ENCODE peak calls at places on chromosomes 13 and 19, in ten cellular contexts. F is lower lobe of right lung, A is Peyer's patch, L is gastrocnemius medialis, C is tibial nerve, G is AG09309, S is pancreas, D is cardiac fibroblast, E is OCI-LY7, X is GM12865. P is an unnamed sample.

GRCh38 chr19:30556230-30556711 is 184.1 kb downstream of the ZNF536 start:
- DNase-seq in F (no peak), A (peak), L (no peak), C (no peak), G (no peak), S (no peak), D (no peak), E (no peak), X (no peak), P (no peak)

GRCh38 chr13:26584713-26585112 is 27.2 kb downstream of the WASF3 start:
- DNase-seq in F (no peak), A (no peak), L (no peak), C (no peak), G (peak), S (no peak), D (peak), E (no peak), X (no peak), P (no peak)

GRCh38 chr13:74966814-74967213 is 515.2 kb downstream of the TBC1D4 start:
- DNase-seq in F (no peak), A (no peak), L (no peak), C (no peak), G (no peak), S (no peak), D (peak), E (no peak), X (no peak), P (no peak)

GRCh38 chr19:38173324-38174041 is 50.5 kb downstream of the DPF1 start:
- DNase-seq in F (no peak), A (peak), L (peak), C (no peak), G (peak), S (peak), D (peak), E (no peak), X (no peak), P (no peak)

GRCh38 chr19:48859711-48860572 is 8.5 kb downstream of the PLEKHA4 start:
- DNase-seq in F (peak), A (no peak), L (no peak), C (no peak), G (no peak), S (peak), D (no peak), E (no peak), X (peak), P (no peak)

GRCh38 chr13:76425930-76426329 is 460.3 kb downstream of the KCTD12 start:
- DNase-seq in F (no peak), A (no peak), L (no peak), C (no peak), G (peak), S (no peak), D (peak), E (no peak), X (no peak), P (no peak)

GRCh38 chr19:55098716-55099556 is 18.5 kb downstream of the PPP1R12C start:
- DNase-seq in F (no peak), A (no peak), L (no peak), C (no peak), G (no peak), S (peak), D (no peak), E (no peak), X (no peak), P (no peak)

GRCh38 chr13:44734204-44734707 is 158.1 kb upstream of the TSC22D1 start:
- DNase-seq in F (peak), A (no peak), L (peak), C (no peak), G (no peak), S (peak), D (peak), E (no peak), X (no peak), P (no peak)

GRCh38 chr19:46623915-46624502 is 880 bp downstream of the PTGIR start:
- DNase-seq in F (no peak), A (no peak), L (no peak), C (no peak), G (no peak), S (no peak), D (no peak), E (no peak), X (no peak), P (no peak)

GRCh38 chr13:71799320-71799719 is 67.7 kb downstream of the DACH1 start:
- DNase-seq in F (no peak), A (no peak), L (no peak), C (no peak), G (no peak), S (no peak), D (no peak), E (no peak), X (no peak), P (no peak)

GRCh38 chr13:41224113-41225110 is 30.0 kb upstream of the KBTBD7 start:
- DNase-seq in F (no peak), A (no peak), L (no peak), C (no peak), G (no peak), S (no peak), D (peak), E (no peak), X (no peak), P (no peak)

GRCh38 chr13:96991072-96991471 is 3.2 kb downstream of the OXGR1 start:
- DNase-seq in F (no peak), A (no peak), L (no peak), C (no peak), G (no peak), S (no peak), D (no peak), E (no peak), X (no peak), P (no peak)

GRCh38 chr13:70339738-70340137 is 231.5 kb upstream of the KLHL1 start:
- DNase-seq in F (no peak), A (no peak), L (no peak), C (no peak), G (no peak), S (peak), D (no peak), E (peak), X (peak), P (no peak)

GRCh38 chr19:38664503-38665211 is 17.2 kb downstream of the ACTN4 start:
- DNase-seq in F (no peak), A (no peak), L (no peak), C (no peak), G (no peak), S (peak), D (no peak), E (peak), X (no peak), P (no peak)

GRCh38 chr19:29666634-29667389 is 1.6 kb downstream of the PLEKHF1 start:
- DNase-seq in F (peak), A (peak), L (peak), C (peak), G (no peak), S (peak), D (peak), E (no peak), X (peak), P (no peak)

GRCh38 chr19:33718668-33719259 is 77.9 kb upstream of the KCTD15 start:
- DNase-seq in F (no peak), A (no peak), L (no peak), C (no peak), G (no peak), S (no peak), D (no peak), E (no peak), X (no peak), P (no peak)

GRCh38 chr13:110329798-110330461 is 22.8 kb downstream of the COL4A2 start:
- DNase-seq in F (no peak), A (no peak), L (no peak), C (no peak), G (no peak), S (no peak), D (peak), E (no peak), X (no peak), P (no peak)

GRCh38 chr13:100630564-100630963 is 42.0 kb upstream of the GGACT start:
- DNase-seq in F (no peak), A (no peak), L (no peak), C (no peak), G (no peak), S (no peak), D (no peak), E (no peak), X (no peak), P (no peak)

GRCh38 chr19:47693489-47693888 is 19.7 kb upstream of the EHD2 start:
- DNase-seq in F (no peak), A (no peak), L (no peak), C (no peak), G (no peak), S (no peak), D (no peak), E (no peak), X (no peak), P (no peak)

GRCh38 chr13:51339952-51340732 is 651 bp downstream of the SERPINE3 start:
- DNase-seq in F (no peak), A (no peak), L (no peak), C (no peak), G (no peak), S (no peak), D (no peak), E (no peak), X (no peak), P (no peak)

GRCh38 chr19:1213391-1214286 is 8.1 kb downstream of the STK11 start:
- DNase-seq in F (peak), A (peak), L (peak), C (peak), G (no peak), S (peak), D (peak), E (no peak), X (peak), P (no peak)

GRCh38 chr13:54183728-54184127 is 1155.1 kb downstream of the OLFM4 start:
- DNase-seq in F (no peak), A (no peak), L (no peak), C (no peak), G (no peak), S (no peak), D (no peak), E (no peak), X (no peak), P (no peak)

GRCh38 chr19:18049390-18049789 is 37.3 kb downstream of the IL12RB1 start:
- DNase-seq in F (peak), A (peak), L (peak), C (peak), G (no peak), S (peak), D (peak), E (no peak), X (no peak), P (no peak)

GRCh38 chr13:102220681-102221228 is 181.1 kb downstream of the FGF14 start:
- DNase-seq in F (no peak), A (no peak), L (no peak), C (no peak), G (no peak), S (no peak), D (no peak), E (no peak), X (no peak), P (no peak)

GRCh38 chr19:55165952-55166529 is 372 bp downstream of the DNAAF3 start:
- DNase-seq in F (no peak), A (peak), L (peak), C (no peak), G (no peak), S (peak), D (peak), E (peak), X (peak), P (peak)

GRCh38 chr13:51005566-51005965 is 96.0 kb downstream of the RNASEH2B start:
- DNase-seq in F (no peak), A (no peak), L (no peak), C (no peak), G (no peak), S (no peak), D (no peak), E (no peak), X (no peak), P (no peak)

GRCh38 chr13:24272452-24273161 is 36.8 kb upstream of the C1QTNF9 start:
- DNase-seq in F (peak), A (no peak), L (peak), C (no peak), G (no peak), S (no peak), D (no peak), E (no peak), X (peak), P (no peak)

GRCh38 chr19:48745208-48745995 is 1.3 kb downstream of the IZUMO1 start:
- DNase-seq in F (no peak), A (peak), L (peak), C (peak), G (no peak), S (no peak), D (peak), E (peak), X (peak), P (no peak)

GRCh38 chr13:47397739-47398138 is 500.9 kb upstream of the HTR2A start:
- DNase-seq in F (no peak), A (no peak), L (no peak), C (no peak), G (no peak), S (no peak), D (peak), E (no peak), X (no peak), P (no peak)

GRCh38 chr19:19490247-19490968 is 24.9 kb downstream of the TSSK6 start:
- DNase-seq in F (peak), A (peak), L (peak), C (peak), G (peak), S (peak), D (peak), E (peak), X (peak), P (peak)

GRCh38 chr19:19495614-19496603 is 19.4 kb downstream of the TSSK6 start:
- DNase-seq in F (no peak), A (no peak), L (no peak), C (no peak), G (no peak), S (no peak), D (no peak), E (no peak), X (no peak), P (no peak)

GRCh38 chr19:19491321-19492025 is 23.9 kb downstream of the TSSK6 start:
- DNase-seq in F (no peak), A (no peak), L (no peak), C (no peak), G (no peak), S (no peak), D (no peak), E (no peak), X (no peak), P (no peak)

GRCh38 chr19:19492026-19492610 is 23.2 kb downstream of the TSSK6 start:
- DNase-seq in F (no peak), A (no peak), L (no peak), C (no peak), G (no peak), S (no peak), D (no peak), E (no peak), X (no peak), P (no peak)

DNA sequence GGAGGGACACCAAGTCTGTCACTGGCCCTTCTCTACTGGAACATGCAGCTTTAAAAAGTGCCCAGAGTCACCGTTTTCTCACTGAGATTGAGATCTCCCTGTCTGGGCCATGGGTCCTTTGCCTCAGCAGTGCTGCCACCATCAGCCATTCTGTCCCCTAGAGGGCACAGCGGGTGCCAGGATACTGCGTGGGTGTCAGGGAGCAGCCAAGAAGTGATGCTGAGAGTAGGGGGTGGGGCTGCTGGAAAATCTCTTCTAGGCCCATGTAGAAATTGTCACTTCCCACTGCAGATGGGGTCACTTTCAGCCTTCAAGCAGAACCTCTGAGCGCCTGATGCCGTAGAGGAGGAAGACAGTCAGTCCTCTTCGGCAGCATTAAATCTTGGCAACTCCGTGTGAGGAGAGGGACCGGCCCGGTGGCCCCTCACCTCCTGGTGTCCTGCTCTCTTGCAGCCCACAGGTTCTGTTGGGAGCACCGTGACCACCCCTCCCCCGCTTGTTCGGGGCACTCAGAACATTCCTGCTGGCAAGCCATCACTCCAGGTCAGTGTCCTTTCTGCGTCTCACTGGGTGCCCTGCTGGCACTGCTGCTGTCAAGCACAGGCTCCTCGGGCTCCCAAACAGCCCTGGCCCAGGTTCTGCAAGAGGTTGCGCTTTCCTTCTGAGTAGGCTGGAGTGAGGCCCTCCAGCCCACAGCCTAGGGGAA is 21.4 kb downstream of the TSSK6 start:
- DNase-seq in F (no peak), A (no peak), L (no peak), C (no peak), G (no peak), S (no peak), D (no peak), E (no peak), X (no peak), P (no peak)
- TF ChIP-seq CTCF in F (no peak), A (no peak), L (no peak), C (peak), G (no peak), S (no peak), D (no peak), E (no peak), X (no peak), P (no peak)

DNA sequence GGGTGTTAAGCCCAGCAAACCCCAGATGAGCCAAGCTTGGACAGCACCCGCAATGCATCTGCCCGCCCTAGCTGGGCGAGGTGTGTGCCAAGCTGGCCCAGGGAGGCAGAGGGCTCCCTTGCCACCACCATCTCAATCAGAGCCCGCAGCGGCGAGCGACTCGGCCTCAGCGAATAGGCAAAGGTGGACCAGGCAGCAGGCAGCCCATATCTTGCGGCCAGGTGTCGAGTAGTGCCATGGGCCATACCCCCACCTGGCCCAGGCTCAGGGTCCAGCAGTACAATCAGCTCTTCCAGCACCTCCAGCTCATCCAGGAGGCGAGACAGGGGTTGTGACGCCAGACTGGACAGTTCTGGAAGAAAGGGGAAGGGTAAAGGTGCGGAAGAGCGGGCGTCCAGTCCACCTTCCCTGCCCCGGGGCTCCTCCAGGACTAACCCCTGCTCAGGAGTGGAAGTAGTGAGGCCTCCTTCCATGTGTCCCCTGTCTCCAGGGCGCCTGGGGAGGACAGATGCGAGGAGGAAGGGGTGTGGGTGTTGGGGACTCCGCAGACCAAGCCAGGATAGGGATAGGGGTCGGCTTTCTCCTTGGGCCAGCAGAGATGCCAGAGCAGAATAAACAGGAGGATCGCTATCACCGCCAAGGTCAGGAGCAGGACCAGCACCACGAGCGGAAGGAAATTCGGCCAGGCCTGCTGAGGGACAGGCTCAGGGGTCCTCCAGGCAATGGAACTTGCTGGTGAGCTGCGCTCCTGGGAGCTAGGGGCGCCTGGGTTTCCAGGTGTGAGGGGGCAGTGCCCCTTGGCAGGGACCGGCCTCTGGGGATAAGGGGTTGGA is 2.8 kb downstream of the IGFLR1 start:
- DNase-seq in F (no peak), A (no peak), L (no peak), C (no peak), G (no peak), S (peak), D (no peak), E (no peak), X (no peak), P (no peak)
- H3K4me3 ChIP-seq in F (peak), A (peak), L (peak), C (peak), G (peak), S (peak), D (peak), E (peak), X (peak), P (peak)

GRCh38 chr19:3614858-3615505 is 8.3 kb upstream of the TBXA2R start:
- DNase-seq in F (no peak), A (no peak), L (no peak), C (no peak), G (no peak), S (no peak), D (no peak), E (no peak), X (no peak), P (no peak)

GRCh38 chr19:3612901-3613741 is 6.4 kb upstream of the TBXA2R start:
- DNase-seq in F (peak), A (no peak), L (no peak), C (no peak), G (no peak), S (peak), D (no peak), E (no peak), X (no peak), P (no peak)

GRCh38 chr19:3617463-3617862 is 9.1 kb downstream of the CACTIN start:
- DNase-seq in F (no peak), A (peak), L (no peak), C (no peak), G (no peak), S (no peak), D (no peak), E (no peak), X (no peak), P (no peak)

GRCh38 chr19:3613765-3614661 is 7.3 kb upstream of the TBXA2R start:
- DNase-seq in F (no peak), A (no peak), L (no peak), C (no peak), G (no peak), S (peak), D (no peak), E (no peak), X (no peak), P (no peak)

GRCh38 chr19:3615524-3616135 is 9.0 kb upstream of the TBXA2R start:
- DNase-seq in F (no peak), A (no peak), L (no peak), C (no peak), G (no peak), S (no peak), D (no peak), E (no peak), X (no peak), P (no peak)
- TF ChIP-seq CTCF in F (no peak), A (no peak), L (no peak), C (no peak), G (no peak), S (no peak), D (no peak), E (no peak), X (no peak), P (no peak)

GRCh38 chr19:41324921-41325639 is 15.1 kb downstream of the CCDC97 start:
- DNase-seq in F (peak), A (peak), L (peak), C (no peak), G (peak), S (peak), D (peak), E (no peak), X (no peak), P (no peak)

GRCh38 chr19:41327076-41327475 is 17.1 kb downstream of the CCDC97 start:
- DNase-seq in F (no peak), A (no peak), L (no peak), C (no peak), G (no peak), S (no peak), D (no peak), E (no peak), X (peak), P (no peak)

GRCh38 chr19:41325640-41325946 is 15.6 kb downstream of the CCDC97 start:
- DNase-seq in F (no peak), A (no peak), L (no peak), C (no peak), G (no peak), S (no peak), D (no peak), E (no peak), X (no peak), P (no peak)

GRCh38 chr19:41327499-41328156 is 17.7 kb downstream of the CCDC97 start:
- DNase-seq in F (peak), A (peak), L (peak), C (no peak), G (no peak), S (peak), D (no peak), E (peak), X (peak), P (peak)

DNA sequence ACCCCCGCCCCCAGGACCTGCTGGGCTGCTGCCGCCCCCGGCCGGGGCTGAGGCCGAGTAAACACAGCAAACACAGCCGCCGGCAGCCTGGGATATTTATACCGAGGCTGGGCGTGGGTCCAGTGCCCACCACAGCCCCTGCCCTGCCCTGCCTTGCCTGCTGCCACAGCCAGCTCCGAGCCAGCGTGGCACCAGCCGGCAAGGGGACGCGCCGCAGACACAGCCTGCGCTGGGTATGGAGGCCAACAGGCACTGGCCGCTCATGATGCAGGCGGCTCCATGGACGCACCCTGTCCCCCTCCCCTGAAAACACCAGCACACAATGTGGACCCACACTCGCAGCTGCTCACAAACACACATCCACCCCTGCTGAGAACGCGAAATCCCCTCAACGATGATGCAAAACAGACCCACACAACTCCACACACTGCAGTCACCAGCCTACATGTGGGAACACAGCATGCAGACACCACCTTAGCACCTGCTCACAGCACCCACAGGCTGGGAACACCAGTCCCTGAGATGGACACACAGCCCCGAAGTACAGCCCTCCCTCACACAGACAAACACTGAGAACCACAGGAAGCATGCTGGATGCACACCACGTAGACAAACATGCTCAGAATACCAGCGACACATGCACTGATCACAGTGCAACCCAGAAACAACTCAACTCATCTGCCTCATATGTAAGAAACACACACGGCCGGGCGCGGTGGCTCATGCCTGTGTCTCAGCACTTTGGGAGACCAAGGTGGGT is 16.2 kb downstream of the CCDC97 start:
- DNase-seq in F (no peak), A (peak), L (no peak), C (no peak), G (no peak), S (peak), D (no peak), E (peak), X (peak), P (no peak)
- H3K4me3 ChIP-seq in F (peak), A (peak), L (peak), C (no peak), G (no peak), S (peak), D (peak), E (peak), X (peak), P (no peak)